ENCODE peak calls at places on chromosomes 5 and 9, in seven cellular contexts. W is MM.1S, K is heart right ventricle, G is psoas muscle, Q is uterus, L is mucosa of descending colon, P is K562. I is an unnamed sample. For H3K36me3, the result is how much of the 10 kb centered on the place peaks cover.

GRCh38 chr5:112689510-112689909 is 48.2 kb upstream of the APC start:
- DNase-seq in L (no peak), Q (no peak), K (no peak), G (no peak), P (no peak), W (no peak), I (no peak)

GRCh38 chr5:135842737-135843136 is 8.3 kb downstream of the SLC25A48 start:
- DNase-seq in Q (no peak), G (no peak), W (no peak), L (no peak), P (no peak), K (no peak), I (no peak)

GRCh38 chr9:82106536-82106935 is 118.0 kb downstream of the SPATA31D1 start:
- DNase-seq in L (no peak), P (no peak), G (no peak), W (no peak), Q (no peak), K (no peak), I (no peak)

GRCh38 chr9:10612649-10613398 is at the start of gene PTPRD:
- DNase-seq in K (peak), G (no peak), W (peak), Q (no peak), L (peak), P (peak), I (peak)

GRCh38 chr9:96565684-96566360 is 53.8 kb downstream of the CDC14B start:
- DNase-seq in G (no peak), P (no peak), W (no peak), L (no peak), Q (no peak), K (no peak), I (peak)

GRCh38 chr5:93226202-93226735 is 354.8 kb downstream of the NR2F1-AS1 start:
- DNase-seq in Q (no peak), K (no peak), P (no peak), L (no peak), W (no peak), G (no peak), I (no peak)

GRCh38 chr5:80191991-80192398 is 63.9 kb downstream of the SERINC5 start:
- DNase-seq in L (no peak), P (peak), G (peak), W (no peak), Q (peak), K (peak), I (no peak)

GRCh38 chr5:6656680-6657079 is 23.4 kb downstream of the SRD5A1 start:
- DNase-seq in G (no peak), Q (no peak), P (peak), W (no peak), K (no peak), L (no peak), I (no peak)

GRCh38 chr5:177131352-177131710 is 2.2 kb upstream of the NSD1 start:
- DNase-seq in K (no peak), W (no peak), Q (no peak), P (no peak), G (no peak), L (no peak), I (no peak)

GRCh38 chr5:112707187-112708179 is 30.2 kb upstream of the APC start:
- DNase-seq in Q (peak), G (peak), K (peak), L (peak), W (peak), P (peak), I (peak)

GRCh38 chr9:15909297-15909696 is 356.5 kb downstream of the CCDC171 start:
- DNase-seq in K (no peak), W (no peak), L (no peak), G (no peak), P (no peak), Q (peak), I (no peak)

DNA sequence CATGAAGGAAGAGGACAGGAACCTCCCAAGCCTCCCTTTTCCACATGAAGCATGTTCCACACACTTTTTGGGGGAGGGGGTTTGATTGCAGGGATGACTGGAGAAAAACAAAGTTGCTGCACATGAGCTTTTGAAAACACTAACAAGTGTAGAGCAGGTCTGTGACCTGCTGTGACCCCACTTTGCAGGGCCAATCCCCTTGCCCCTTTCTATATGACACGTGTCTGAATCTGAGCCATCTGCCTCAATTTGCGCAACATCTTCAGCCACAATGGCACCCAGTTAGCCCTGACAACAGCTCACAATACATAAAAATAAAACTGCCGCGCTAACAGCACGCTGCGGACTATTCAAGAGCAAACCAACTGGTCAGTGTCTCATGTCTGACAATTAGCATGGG is 227.8 kb upstream of the TBCA start:
- DNase-seq in G (no peak), K (no peak), P (no peak), L (no peak), Q (no peak), W (no peak), I (no peak)
- TF ChIP-seq CTCF in G (no peak), K (no peak), P (no peak), L (no peak), Q (no peak), W (no peak), I (no peak)

GRCh38 chr9:116361558-116361957 is 208.0 kb downstream of the PAPPA start:
- DNase-seq in Q (no peak), G (no peak), K (no peak), P (no peak), L (no peak), W (no peak), I (no peak)

GRCh38 chr9:116359958-116360357 is 206.4 kb downstream of the PAPPA start:
- DNase-seq in K (no peak), P (no peak), G (no peak), Q (no peak), L (no peak), W (no peak), I (no peak)

GRCh38 chr9:116362493-116362892 is 208.9 kb downstream of the PAPPA start:
- DNase-seq in P (no peak), K (no peak), W (no peak), L (no peak), Q (no peak), G (no peak), I (no peak)

GRCh38 chr9:116358251-116358650 is 204.7 kb downstream of the PAPPA start:
- DNase-seq in K (no peak), P (no peak), G (no peak), W (no peak), Q (no peak), L (no peak), I (no peak)

DNA sequence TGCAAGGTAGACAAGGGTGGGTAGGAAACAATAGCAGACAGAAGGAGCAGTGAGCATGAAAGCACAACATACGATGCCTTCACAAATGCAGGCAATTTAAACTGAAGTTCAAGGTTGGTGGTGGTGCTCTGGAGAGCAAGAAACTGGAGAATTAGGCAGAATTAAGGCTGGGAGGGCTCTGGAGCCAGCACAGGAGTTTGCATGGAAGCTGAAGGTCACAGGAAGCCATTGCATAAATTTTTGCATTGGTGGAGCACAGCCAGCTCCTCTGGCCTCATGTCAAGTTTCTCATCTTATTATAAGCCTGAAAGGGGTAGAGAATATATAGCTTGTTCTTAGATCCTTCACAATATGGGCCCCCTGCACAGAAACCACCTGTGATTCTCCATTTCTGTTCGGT is 207.4 kb downstream of the PAPPA start:
- DNase-seq in L (no peak), Q (no peak), K (no peak), W (no peak), G (no peak), P (no peak), I (no peak)
- H3K36me3 ChIP-seq in L (under half), Q (under half), K (under half), W (under half), G (under half), P (under half), I (under half)

GRCh38 chr9:34630402-34631154 is 1.7 kb upstream of the ARID3C start:
- DNase-seq in L (no peak), G (no peak), P (no peak), W (no peak), K (no peak), Q (no peak), I (no peak)

GRCh38 chr9:34628656-34629491 is at the start of gene ARID3C:
- DNase-seq in P (peak), G (no peak), W (peak), Q (no peak), K (no peak), L (peak), I (peak)

GRCh38 chr9:34633166-34633565 is 4.3 kb upstream of the ARID3C start:
- DNase-seq in L (no peak), K (no peak), G (peak), Q (no peak), W (no peak), P (no peak), I (no peak)

GRCh38 chr9:34627716-34628655 is 880 bp downstream of the ARID3C start:
- DNase-seq in Q (no peak), W (no peak), P (no peak), G (no peak), L (no peak), K (no peak), I (no peak)

DNA sequence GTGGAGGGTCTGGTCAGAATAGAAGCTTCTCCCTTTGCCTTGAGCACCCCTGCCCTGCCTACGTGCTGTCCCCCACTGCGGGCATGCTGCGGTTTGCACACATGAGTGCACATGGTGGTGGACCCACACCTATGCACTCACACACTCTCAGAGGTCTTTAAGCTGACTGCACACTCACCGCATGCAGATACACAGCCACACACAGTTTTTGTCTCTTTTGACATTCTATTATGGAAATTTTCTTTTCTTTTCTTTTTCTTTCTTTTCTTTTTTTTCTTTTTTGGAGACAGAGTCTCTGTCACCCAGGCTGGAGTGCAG is 585 bp upstream of the ARID3C start:
- DNase-seq in K (no peak), Q (no peak), L (no peak), G (no peak), P (no peak), W (no peak), I (no peak)
- TF ChIP-seq CTCF in K (no peak), Q (no peak), L (no peak), G (no peak), P (no peak), W (no peak), I (no peak)

GRCh38 chr5:172303090-172303995 is 19.8 kb upstream of the UBTD2 start:
- DNase-seq in Q (no peak), W (no peak), K (no peak), G (no peak), L (no peak), P (no peak), I (no peak)

GRCh38 chr5:172294831-172295230 is 11.3 kb upstream of the UBTD2 start:
- DNase-seq in G (no peak), P (no peak), L (no peak), K (no peak), Q (no peak), W (no peak), I (no peak)

GRCh38 chr5:172303996-172304335 is 20.4 kb upstream of the UBTD2 start:
- DNase-seq in K (no peak), L (no peak), W (no peak), P (no peak), G (no peak), Q (no peak), I (no peak)

GRCh38 chr5:172302047-172302710 is 18.6 kb upstream of the UBTD2 start:
- DNase-seq in Q (no peak), W (no peak), L (no peak), P (no peak), K (no peak), G (no peak), I (no peak)

GRCh38 chr5:172299916-172300439 is 16.4 kb upstream of the UBTD2 start:
- DNase-seq in P (no peak), W (no peak), K (no peak), G (no peak), L (no peak), Q (no peak), I (no peak)
- H3K36me3 ChIP-seq in P (under half), W (under half), K (under half), G (under half), L (under half), Q (under half), I (under half)

GRCh38 chr5:171024084-171024483 is 162.3 kb downstream of the RANBP17 start:
- DNase-seq in L (no peak), G (no peak), W (no peak), K (no peak), P (no peak), Q (no peak), I (no peak)
- TF ChIP-seq CTCF in L (no peak), G (no peak), W (no peak), K (no peak), P (no peak), Q (no peak), I (no peak)

DNA sequence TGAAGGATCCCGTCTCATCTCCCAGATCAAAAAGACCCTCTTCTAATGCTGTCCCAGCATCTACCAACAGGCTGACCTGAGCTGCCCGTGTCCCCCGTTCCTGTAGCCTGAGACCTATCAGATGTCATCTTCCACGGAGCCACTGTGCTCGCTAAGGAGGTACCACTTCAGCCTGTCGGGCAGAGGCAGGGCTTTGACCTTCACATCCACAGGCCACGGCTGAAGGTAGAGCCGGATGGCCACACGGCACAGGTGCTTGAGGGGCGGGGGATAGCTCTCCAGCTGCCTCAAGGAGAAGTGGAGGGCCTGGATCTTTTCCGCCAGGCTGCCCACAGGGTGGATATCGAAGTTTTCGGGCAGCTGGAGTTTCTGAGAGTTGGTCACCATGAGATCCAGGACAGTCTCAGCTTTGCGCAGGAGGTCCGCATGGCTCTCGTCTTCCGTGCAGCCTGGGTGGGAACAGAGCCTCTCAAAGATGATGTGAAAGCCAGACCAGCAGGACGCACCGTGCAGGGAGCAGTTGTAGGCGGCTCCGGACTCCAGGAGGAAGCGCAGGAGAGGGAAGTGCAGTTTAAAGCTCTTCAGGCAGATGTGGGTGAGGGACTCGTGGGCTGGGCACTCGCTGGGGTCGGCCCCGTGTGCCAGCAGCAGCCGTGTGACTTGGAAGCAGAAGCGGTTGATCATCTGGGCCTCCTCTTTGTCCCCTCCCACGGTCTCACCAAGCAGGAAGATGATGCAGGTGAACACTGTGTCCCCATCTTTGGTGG is 4.1 kb downstream of the ASB6 start:
- DNase-seq in K (no peak), Q (no peak), W (no peak), L (no peak), G (no peak), P (no peak), I (no peak)
- H3K36me3 ChIP-seq in K (half or more), Q (under half), W (under half), L (under half), G (under half), P (half or more), I (under half)

GRCh38 chr5:3262451-3262850 is 333.2 kb upstream of the IRX1 start:
- DNase-seq in L (no peak), P (no peak), G (no peak), Q (no peak), K (no peak), W (no peak), I (no peak)

GRCh38 chr5:3265936-3266335 is 329.7 kb upstream of the IRX1 start:
- DNase-seq in Q (no peak), G (no peak), W (no peak), P (no peak), K (no peak), L (no peak), I (no peak)

GRCh38 chr5:3258050-3258449 is 337.6 kb upstream of the IRX1 start:
- DNase-seq in W (no peak), L (no peak), P (no peak), Q (no peak), K (no peak), G (no peak), I (no peak)

GRCh38 chr5:3265131-3265885 is 330.3 kb upstream of the IRX1 start:
- DNase-seq in Q (no peak), W (no peak), L (no peak), K (no peak), G (no peak), P (no peak), I (no peak)

GRCh38 chr5:3261081-3261480 is 334.6 kb upstream of the IRX1 start:
- DNase-seq in W (no peak), Q (no peak), P (no peak), L (no peak), K (no peak), G (no peak), I (no peak)
- TF ChIP-seq CTCF in W (no peak), Q (no peak), P (no peak), L (no peak), K (no peak), G (no peak), I (no peak)

DNA sequence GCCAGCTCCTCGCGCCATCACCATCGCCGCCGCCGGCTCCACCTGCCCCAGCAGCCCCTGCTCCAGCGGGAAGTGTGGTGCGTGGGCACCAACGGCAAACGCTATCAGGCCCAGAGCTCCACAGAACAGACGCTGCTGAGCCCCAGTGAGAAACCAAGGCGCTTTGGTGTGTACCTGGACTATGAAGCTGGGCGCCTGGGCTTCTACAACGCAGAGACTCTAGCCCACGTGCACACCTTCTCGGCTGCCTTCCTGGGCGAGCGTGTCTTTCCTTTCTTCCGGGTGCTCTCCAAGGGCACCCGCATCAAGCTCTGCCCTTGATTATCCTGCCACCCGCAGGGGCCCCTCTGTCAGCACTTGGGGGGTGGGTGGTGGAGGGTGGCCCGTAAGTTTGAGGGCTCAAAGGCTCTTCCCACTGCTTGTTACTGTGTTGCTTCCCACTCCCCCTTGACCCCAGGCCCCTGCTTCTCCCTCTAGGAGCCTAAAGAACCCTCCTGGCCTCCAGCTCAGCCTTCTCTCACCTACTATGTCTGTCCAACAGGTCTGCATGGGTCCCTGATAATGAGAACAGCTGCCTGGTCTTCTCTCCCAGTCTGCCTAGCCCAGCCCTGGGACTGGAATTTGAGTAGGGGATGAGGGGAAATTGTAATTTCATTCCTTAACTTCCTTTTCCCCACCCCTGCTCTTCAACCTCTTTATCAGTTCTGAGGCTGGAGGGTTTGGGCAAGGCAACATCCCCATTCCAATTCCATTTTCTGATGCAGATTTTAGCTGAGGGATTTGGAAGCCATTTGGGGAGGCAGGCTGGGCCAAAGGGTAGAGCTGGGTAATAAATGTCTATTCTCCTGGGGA is 9.0 kb downstream of the RACK1 start:
- DNase-seq in L (no peak), W (no peak), Q (no peak), P (peak), G (no peak), K (no peak), I (peak)
- H3K36me3 ChIP-seq in L (under half), W (under half), Q (under half), P (half or more), G (under half), K (half or more), I (under half)

DNA sequence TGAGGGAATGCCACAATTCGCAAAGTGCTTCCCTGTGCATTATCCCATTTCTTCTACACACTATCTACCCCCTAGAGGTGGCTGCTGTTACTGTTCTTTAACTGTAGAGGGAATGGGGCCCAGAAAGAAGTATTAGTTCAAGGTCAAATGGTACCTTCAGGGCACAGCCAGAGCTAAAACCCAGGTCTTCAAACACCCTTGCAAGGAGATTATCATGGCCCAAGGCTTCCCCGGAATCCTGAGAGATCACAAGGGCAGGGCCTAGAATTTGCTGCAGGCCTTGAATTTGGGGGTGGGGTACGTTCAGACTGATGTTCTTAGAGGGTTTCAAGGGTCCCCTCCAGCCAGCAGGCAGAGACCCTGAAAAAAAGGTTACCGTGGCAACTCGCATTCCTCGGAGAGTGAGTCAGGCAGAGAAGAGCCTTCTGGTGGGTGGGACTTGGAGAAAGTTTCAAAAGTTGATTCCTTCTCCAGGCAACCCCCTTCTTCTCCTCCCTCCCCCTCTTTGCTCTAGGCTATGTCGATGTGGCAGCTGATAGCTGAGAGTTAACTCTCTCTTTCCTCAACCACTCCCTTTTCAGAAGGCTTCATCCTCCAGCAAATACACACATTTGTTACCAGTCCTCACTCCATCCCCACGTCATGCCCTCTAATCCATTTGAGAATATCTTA is 1.9 kb downstream of the SPARC start:
- DNase-seq in K (no peak), Q (peak), L (no peak), P (no peak), W (no peak), G (peak), I (no peak)
- TF ChIP-seq CTCF in K (peak), Q (no peak), L (no peak), P (peak), W (peak), G (no peak), I (peak)

I was measured in GM06990.